ENCODE peak calls at places on chromosomes 5 and 9, in five cellular contexts. One of them, this sample, is unnamed.
A peak's percentile ranks its signal among the peaks of the same experiment; 100 is the strongest.

GRCh38 chr9:116959775-116960174 is 272.7 kb downstream of the TRIM32 start:
- DNase-seq in right lobe of liver: no peak
- DNase-seq in BJ: no peak
- DNase-seq in AG10803: peak; percentile 7
- DNase-seq in glutamatergic neuron: peak; percentile 42
- DNase-seq in this sample: no peak

GRCh38 chr9:116574027-116574679 is 113.0 kb upstream of the TRIM32 start:
- DNase-seq in right lobe of liver: no peak
- DNase-seq in BJ: no peak
- DNase-seq in AG10803: no peak
- DNase-seq in glutamatergic neuron: no peak
- DNase-seq in this sample: no peak

GRCh38 chr5:364497-364896 is 43.0 kb downstream of the AHRR start:
- DNase-seq in right lobe of liver: no peak
- DNase-seq in BJ: no peak
- DNase-seq in AG10803: no peak
- DNase-seq in glutamatergic neuron: no peak
- DNase-seq in this sample: no peak

GRCh38 chr5:159038907-159039306 is 60.8 kb downstream of the EBF1 start:
- DNase-seq in right lobe of liver: no peak
- DNase-seq in BJ: peak; percentile 59
- DNase-seq in AG10803: peak; percentile 96
- DNase-seq in glutamatergic neuron: no peak
- DNase-seq in this sample: peak; percentile 68

GRCh38 chr9:23739753-23740152 is 86.3 kb downstream of the ELAVL2 start:
- DNase-seq in right lobe of liver: no peak
- DNase-seq in BJ: no peak
- DNase-seq in AG10803: no peak
- DNase-seq in glutamatergic neuron: no peak
- DNase-seq in this sample: no peak

GRCh38 chr9:129437626-129438323 is 183.1 kb downstream of the C9orf50 start:
- DNase-seq in right lobe of liver: no peak
- DNase-seq in BJ: no peak
- DNase-seq in AG10803: peak; percentile 8
- DNase-seq in glutamatergic neuron: no peak
- DNase-seq in this sample: no peak

GRCh38 chr5:132458651-132459030 is 31.9 kb downstream of the IRF1 start:
- DNase-seq in right lobe of liver: no peak
- DNase-seq in BJ: no peak
- DNase-seq in AG10803: peak; percentile 65
- DNase-seq in glutamatergic neuron: no peak
- DNase-seq in this sample: no peak

GRCh38 chr5:43676083-43676840 is 73.3 kb downstream of the NNT start:
- DNase-seq in right lobe of liver: no peak
- DNase-seq in BJ: no peak
- DNase-seq in AG10803: no peak
- DNase-seq in glutamatergic neuron: no peak
- DNase-seq in this sample: no peak

GRCh38 chr5:167743685-167744084 is 547.8 kb upstream of the WWC1 start:
- DNase-seq in right lobe of liver: no peak
- DNase-seq in BJ: no peak
- DNase-seq in AG10803: peak; percentile 93
- DNase-seq in glutamatergic neuron: no peak
- DNase-seq in this sample: no peak

GRCh38 chr5:73940026-73940425 is 314.0 kb downstream of the ARHGEF28 start:
- DNase-seq in right lobe of liver: no peak
- DNase-seq in BJ: no peak
- DNase-seq in AG10803: peak; percentile 52
- DNase-seq in glutamatergic neuron: no peak
- DNase-seq in this sample: no peak

GRCh38 chr5:139363937-139364336 is 19.2 kb downstream of the SLC23A1 start:
- DNase-seq in right lobe of liver: no peak
- DNase-seq in BJ: no peak
- DNase-seq in AG10803: no peak
- DNase-seq in glutamatergic neuron: no peak
- DNase-seq in this sample: no peak

GRCh38 chr5:90534922-90535321 is 5.5 kb upstream of the LYSMD3 start:
- DNase-seq in right lobe of liver: no peak
- DNase-seq in BJ: no peak
- DNase-seq in AG10803: no peak
- DNase-seq in glutamatergic neuron: no peak
- DNase-seq in this sample: no peak

GRCh38 chr5:122153230-122153629 is 23.9 kb downstream of the ZNF474 start:
- DNase-seq in right lobe of liver: no peak
- DNase-seq in BJ: peak; percentile 87
- DNase-seq in AG10803: peak; percentile 95
- DNase-seq in glutamatergic neuron: no peak
- DNase-seq in this sample: no peak

GRCh38 chr9:135939351-135940265 is 21.6 kb downstream of the UBAC1 start:
- DNase-seq in right lobe of liver: no peak
- DNase-seq in BJ: no peak
- DNase-seq in AG10803: no peak
- DNase-seq in glutamatergic neuron: no peak
- DNase-seq in this sample: no peak

GRCh38 chr9:4596165-4596922 is 65.8 kb upstream of the PLPP6 start:
- DNase-seq in right lobe of liver: peak; percentile 48
- DNase-seq in BJ: no peak
- DNase-seq in AG10803: no peak
- DNase-seq in glutamatergic neuron: no peak
- DNase-seq in this sample: no peak

GRCh38 chr9:126667190-126668055 is 53.7 kb downstream of the LMX1B start:
- DNase-seq in right lobe of liver: peak; percentile 48
- DNase-seq in BJ: no peak
- DNase-seq in AG10803: no peak
- DNase-seq in glutamatergic neuron: no peak
- DNase-seq in this sample: no peak

GRCh38 chr5:32908646-32909045 is 197.5 kb downstream of the NPR3 start:
- DNase-seq in right lobe of liver: no peak
- DNase-seq in BJ: no peak
- DNase-seq in AG10803: peak; percentile 73
- DNase-seq in glutamatergic neuron: no peak
- DNase-seq in this sample: no peak

GRCh38 chr9:97487880-97488279 is 13.6 kb upstream of the TMOD1 start:
- DNase-seq in right lobe of liver: no peak
- DNase-seq in BJ: no peak
- DNase-seq in AG10803: no peak
- DNase-seq in glutamatergic neuron: no peak
- DNase-seq in this sample: no peak

GRCh38 chr9:97491216-97491999 is 10.1 kb upstream of the TMOD1 start:
- DNase-seq in right lobe of liver: no peak
- DNase-seq in BJ: no peak
- DNase-seq in AG10803: no peak
- DNase-seq in glutamatergic neuron: no peak
- DNase-seq in this sample: no peak

GRCh38 chr9:97484134-97484533 is 17.3 kb upstream of the TMOD1 start:
- DNase-seq in right lobe of liver: peak; percentile 33
- DNase-seq in BJ: no peak
- DNase-seq in AG10803: no peak
- DNase-seq in glutamatergic neuron: no peak
- DNase-seq in this sample: no peak

GRCh38 chr9:97487107-97487506 is 14.4 kb upstream of the TMOD1 start:
- DNase-seq in right lobe of liver: no peak
- DNase-seq in BJ: no peak
- DNase-seq in AG10803: no peak
- DNase-seq in glutamatergic neuron: no peak
- DNase-seq in this sample: no peak
- TF ChIP-seq CTCF in right lobe of liver: peak; percentile 32
- TF ChIP-seq CTCF in BJ: peak; percentile 28
- TF ChIP-seq CTCF in AG10803: peak; percentile 30
- TF ChIP-seq CTCF in glutamatergic neuron: peak; percentile 45
- TF ChIP-seq CTCF in this sample: no peak

GRCh38 chr5:102450313-102450990 is 48.3 kb downstream of the SLCO6A1 start:
- DNase-seq in right lobe of liver: no peak
- DNase-seq in BJ: no peak
- DNase-seq in AG10803: no peak
- DNase-seq in glutamatergic neuron: no peak
- DNase-seq in this sample: no peak
- TF ChIP-seq CTCF in right lobe of liver: no peak
- TF ChIP-seq CTCF in BJ: no peak
- TF ChIP-seq CTCF in AG10803: peak; percentile 5
- TF ChIP-seq CTCF in glutamatergic neuron: peak; percentile 27
- TF ChIP-seq CTCF in this sample: no peak

DNA sequence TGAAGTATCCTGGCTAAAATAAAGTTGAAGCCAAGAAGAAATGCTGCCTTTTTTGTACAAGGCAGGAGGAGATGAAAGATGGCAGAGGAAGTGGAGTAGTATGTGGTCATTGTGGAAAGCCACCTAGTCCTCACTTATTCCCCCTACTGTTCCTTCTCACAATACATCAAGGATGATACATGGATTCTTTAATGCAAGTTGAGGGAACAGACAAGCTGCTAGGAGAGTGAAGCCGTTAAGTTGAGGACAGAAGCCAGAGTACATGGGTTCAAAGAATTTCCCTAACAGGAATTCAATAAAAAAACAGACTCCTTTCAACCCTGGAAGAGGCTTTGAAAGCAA is 73.8 kb downstream of the MRPS27 start:
- DNase-seq in right lobe of liver: no peak
- DNase-seq in BJ: no peak
- DNase-seq in AG10803: no peak
- DNase-seq in glutamatergic neuron: no peak
- DNase-seq in this sample: no peak
- TF ChIP-seq CTCF in right lobe of liver: no peak
- TF ChIP-seq CTCF in BJ: peak; percentile 1
- TF ChIP-seq CTCF in AG10803: no peak
- TF ChIP-seq CTCF in glutamatergic neuron: no peak
- TF ChIP-seq CTCF in this sample: no peak

DNA sequence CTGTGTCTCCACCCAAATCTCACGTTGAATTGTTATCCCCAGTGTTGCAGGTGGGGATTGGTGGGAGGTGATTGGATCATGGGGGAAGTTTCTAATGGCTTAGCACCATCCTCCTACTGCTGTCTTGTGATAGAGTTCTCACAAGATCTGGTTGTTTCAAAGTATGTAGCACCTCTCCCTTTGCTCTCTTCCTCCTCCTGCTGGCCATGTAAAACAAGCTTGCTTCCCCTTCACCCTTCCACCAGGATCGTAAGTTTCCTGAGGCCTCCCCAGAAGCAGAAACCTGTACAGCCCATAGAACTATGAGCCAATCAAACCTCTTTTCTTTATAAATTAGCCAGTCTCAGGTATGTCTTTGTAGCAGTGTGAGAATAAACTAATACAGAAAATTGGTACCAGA is 214.7 kb upstream of the C9orf72 start:
- DNase-seq in right lobe of liver: no peak
- DNase-seq in BJ: no peak
- DNase-seq in AG10803: no peak
- DNase-seq in glutamatergic neuron: no peak
- DNase-seq in this sample: no peak
- TF ChIP-seq CTCF in right lobe of liver: no peak
- TF ChIP-seq CTCF in BJ: no peak
- TF ChIP-seq CTCF in AG10803: no peak
- TF ChIP-seq CTCF in glutamatergic neuron: no peak
- TF ChIP-seq CTCF in this sample: no peak

This sample was measured in AG09319.